ENCODE peak calls at places on chromosomes 12 and 14, in eight cellular contexts. W is HCT116, O is GM23338, H is OCI-LY7, A is neural progenitor cell, Z is PC-3, Y is MM.1S, E is SK-N-SH. G is an unnamed sample.

GRCh38 chr12:29073631-29074239 is 75.3 kb upstream of the FAR2 start:
- DNase-seq in W (peak), O (peak), H (peak), A (peak), Z (peak), Y (peak), E (peak), G (peak)

GRCh38 chr12:122878780-122879612 is 16.9 kb downstream of the VPS37B start:
- DNase-seq in W (no peak), O (no peak), H (no peak), A (no peak), Z (no peak), Y (peak), E (no peak), G (no peak)

GRCh38 chr14:95774265-95775160 is 60.6 kb upstream of the TCL1A start:
- DNase-seq in W (peak), O (peak), H (peak), A (peak), Z (peak), Y (peak), E (peak), G (peak)

GRCh38 chr12:107007421-107007820 is 20.5 kb upstream of the MTERF2 start:
- DNase-seq in W (no peak), O (no peak), H (no peak), A (no peak), Z (no peak), Y (no peak), E (no peak), G (no peak)

GRCh38 chr12:11171953-11172675 is 1.1 kb downstream of the SMIM10L1 start:
- DNase-seq in W (no peak), O (peak), H (no peak), A (peak), Z (no peak), Y (peak), E (peak), G (peak)

GRCh38 chr12:42094277-42094676 is 50.4 kb downstream of the GXYLT1 start:
- DNase-seq in W (peak), O (no peak), H (no peak), A (no peak), Z (peak), Y (no peak), E (no peak), G (peak)

GRCh38 chr12:6773662-6774351 is 1.5 kb downstream of the LAG3 start:
- DNase-seq in W (no peak), O (peak), H (no peak), A (peak), Z (no peak), Y (no peak), E (no peak), G (no peak)

GRCh38 chr12:95218164-95218851 is 701 bp downstream of the VEZT start:
- DNase-seq in W (no peak), O (no peak), H (peak), A (no peak), Z (peak), Y (peak), E (no peak), G (no peak)

GRCh38 chr12:117111386-117112267 is 12.4 kb upstream of the TESC start:
- DNase-seq in W (no peak), O (peak), H (no peak), A (no peak), Z (no peak), Y (peak), E (no peak), G (no peak)

GRCh38 chr14:92844220-92844619 is 50.1 kb downstream of the GOLGA5 start:
- DNase-seq in W (no peak), O (no peak), H (no peak), A (no peak), Z (peak), Y (no peak), E (no peak), G (no peak)

GRCh38 chr12:109160433-109160832 is 44.0 kb downstream of the ACACB start:
- DNase-seq in W (no peak), O (no peak), H (no peak), A (no peak), Z (no peak), Y (no peak), E (no peak), G (no peak)

GRCh38 chr14:21072102-21072501 is 2.0 kb downstream of the ARHGEF40 start:
- DNase-seq in W (no peak), O (peak), H (no peak), A (no peak), Z (no peak), Y (no peak), E (peak), G (peak)

GRCh38 chr12:13102481-13103195 is 829 bp downstream of the GSG1 start:
- DNase-seq in W (no peak), O (no peak), H (no peak), A (no peak), Z (no peak), Y (no peak), E (no peak), G (peak)

GRCh38 chr12:14828896-14829295 is 14.4 kb downstream of the ART4 start:
- DNase-seq in W (no peak), O (peak), H (no peak), A (peak), Z (no peak), Y (peak), E (peak), G (no peak)

GRCh38 chr12:120094485-120094884 is 22.1 kb downstream of the RAB35 start:
- DNase-seq in W (no peak), O (no peak), H (no peak), A (no peak), Z (no peak), Y (no peak), E (peak), G (no peak)

GRCh38 chr12:68261947-68262346 is 8.5 kb upstream of the IL22 start:
- DNase-seq in W (no peak), O (no peak), H (no peak), A (no peak), Z (no peak), Y (no peak), E (no peak), G (no peak)

GRCh38 chr14:99201351-99202073 is 70.5 kb downstream of the BCL11B start:
- DNase-seq in W (no peak), O (peak), H (no peak), A (no peak), Z (no peak), Y (no peak), E (no peak), G (no peak)
- TF ChIP-seq EZH2phosphoT487 in W (no peak), O (no peak), H (no peak), A (no peak), Z (no peak), Y (no peak), E (no peak), G (no peak)

GRCh38 chr12:104825408-104825807 is 132.7 kb downstream of the SLC41A2 start:
- DNase-seq in W (no peak), O (peak), H (peak), A (peak), Z (peak), Y (no peak), E (no peak), G (no peak)
- TF ChIP-seq CTCF in W (peak), O (peak), H (peak), A (peak), Z (peak), Y (no peak), E (peak), G (no peak)

GRCh38 chr14:61178226-61179060 is 102.7 kb downstream of the TMEM30B start:
- DNase-seq in W (peak), O (no peak), H (no peak), A (no peak), Z (peak), Y (peak), E (no peak), G (peak)

GRCh38 chr14:61179776-61180398 is 101.3 kb downstream of the TMEM30B start:
- DNase-seq in W (no peak), O (no peak), H (no peak), A (no peak), Z (no peak), Y (no peak), E (no peak), G (no peak)

GRCh38 chr14:61177279-61178225 is 103.6 kb downstream of the TMEM30B start:
- DNase-seq in W (peak), O (peak), H (no peak), A (no peak), Z (peak), Y (no peak), E (no peak), G (no peak)

GRCh38 chr14:61176686-61177085 is 104.5 kb downstream of the TMEM30B start:
- DNase-seq in W (no peak), O (no peak), H (no peak), A (no peak), Z (no peak), Y (no peak), E (no peak), G (no peak)

GRCh38 chr14:61179061-61179675 is 102.0 kb downstream of the TMEM30B start:
- DNase-seq in W (peak), O (no peak), H (no peak), A (no peak), Z (peak), Y (no peak), E (no peak), G (no peak)
- H3K27ac ChIP-seq in W (peak), O (no peak), H (no peak), A (no peak), Z (peak), Y (no peak), E (peak), G (no peak)

GRCh38 chr14:98262566-98262965 is 1009.4 kb downstream of the BCL11B start:
- DNase-seq in W (no peak), O (no peak), H (no peak), A (no peak), Z (no peak), Y (no peak), E (no peak), G (no peak)
- TF ChIP-seq EZH2phosphoT487 in W (no peak), O (no peak), H (no peak), A (no peak), Z (no peak), Y (no peak), E (no peak), G (no peak)

DNA sequence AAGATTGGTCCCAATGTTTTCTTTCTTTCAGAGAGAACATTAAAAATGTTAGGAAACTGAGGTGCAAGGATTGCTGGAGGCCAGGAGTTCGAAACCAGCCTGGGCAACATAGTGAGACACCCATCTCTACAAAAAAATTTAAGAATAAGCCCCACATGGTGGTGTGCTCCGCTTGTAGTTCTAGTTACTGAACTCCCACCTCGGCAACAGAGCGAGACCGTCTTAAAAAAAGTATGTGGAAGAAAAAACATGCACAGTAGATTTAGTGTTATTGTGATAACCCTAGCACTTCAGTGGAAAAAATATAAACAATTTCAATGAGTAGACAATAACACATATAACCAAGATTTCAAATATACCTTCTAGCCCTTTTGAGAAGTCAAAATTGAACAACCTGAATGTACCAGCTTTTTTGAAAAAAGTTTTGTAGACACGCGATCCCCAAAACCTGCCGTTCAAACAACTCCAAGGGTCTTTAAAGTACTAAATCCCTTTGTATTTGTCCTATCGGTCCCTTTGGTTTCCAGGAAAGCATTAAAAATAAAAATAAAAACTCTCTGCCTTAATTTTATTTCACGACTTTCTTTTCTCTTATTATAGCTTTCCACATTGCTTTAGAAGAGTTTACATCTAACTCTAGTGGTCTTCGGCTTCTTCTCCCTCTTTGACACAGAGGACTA is 1.0 kb upstream of the ANO6 start:
- DNase-seq in W (no peak), O (no peak), H (no peak), A (no peak), Z (no peak), Y (no peak), E (no peak), G (no peak)
- TF ChIP-seq CTCF in W (no peak), O (no peak), H (no peak), A (no peak), Z (no peak), Y (no peak), E (no peak), G (no peak)

GRCh38 chr12:89707623-89707991 is 1.0 kb downstream of the ATP2B1 start:
- DNase-seq in W (no peak), O (peak), H (peak), A (peak), Z (no peak), Y (peak), E (peak), G (peak)
- H3K27ac ChIP-seq in W (peak), O (no peak), H (peak), A (no peak), Z (peak), Y (peak), E (peak), G (peak)

GRCh38 chr14:70714055-70714550 is 72.4 kb downstream of the TTC9 start:
- DNase-seq in W (peak), O (peak), H (peak), A (peak), Z (peak), Y (peak), E (peak), G (peak)
- TF ChIP-seq EZH2phosphoT487 in W (no peak), O (no peak), H (no peak), A (no peak), Z (no peak), Y (no peak), E (no peak), G (no peak)

GRCh38 chr12:9001233-9001632 is 11.9 kb downstream of the KLRG1 start:
- DNase-seq in W (no peak), O (no peak), H (no peak), A (no peak), Z (no peak), Y (no peak), E (no peak), G (no peak)

GRCh38 chr12:8996682-8997405 is 7.5 kb downstream of the KLRG1 start:
- DNase-seq in W (no peak), O (no peak), H (no peak), A (no peak), Z (no peak), Y (no peak), E (no peak), G (peak)

GRCh38 chr12:9002335-9002734 is 13.0 kb downstream of the KLRG1 start:
- DNase-seq in W (no peak), O (no peak), H (no peak), A (no peak), Z (no peak), Y (no peak), E (no peak), G (no peak)
- TF ChIP-seq CTCF in W (no peak), O (no peak), H (no peak), A (no peak), Z (no peak), Y (no peak), E (no peak), G (no peak)

GRCh38 chr14:59305836-59306555 is 117.5 kb downstream of the DAAM1 start:
- DNase-seq in W (no peak), O (no peak), H (no peak), A (no peak), Z (peak), Y (no peak), E (no peak), G (no peak)
- H3K27ac ChIP-seq in W (no peak), O (no peak), H (peak), A (no peak), Z (peak), Y (no peak), E (peak), G (peak)